ENCODE peak calls at places on chromosomes 1 and 21, in five cellular contexts. D is activated CD4-positive, alpha-beta T cell treated with anti-CD3 and anti-CD28 coated beads, Interleukin-2, amount 50 U/mL, for 1 hour; B is HTR-8/SVneo; F is effector memory CD8-positive, alpha-beta T cell; X is GM03348. O is an unnamed sample.

GRCh38 chr1:233443040-233443439 is 115.5 kb downstream of the MAP3K21 start:
- DNase-seq in D (no peak), B (no peak), F (no peak), X (no peak), O (no peak)

GRCh38 chr1:239155466-239155865 is 230.9 kb upstream of the CHRM3 start:
- DNase-seq in B (no peak), D (no peak), F (no peak), X (no peak), O (no peak)

GRCh38 chr1:79082233-79082632 is 75.7 kb upstream of the ADGRL4 start:
- DNase-seq in X (no peak), D (no peak), F (no peak), B (no peak), O (no peak)

GRCh38 chr1:230713915-230714764 is at the start of gene AGT:
- DNase-seq in F (no peak), X (peak; percentile 88), D (no peak), B (peak; percentile 26), O (peak; percentile 92)

GRCh38 chr1:33719771-33720670 is 143.9 kb upstream of the HMGB4 start:
- DNase-seq in X (no peak), F (no peak), B (no peak), D (no peak), O (no peak)

GRCh38 chr1:61851849-61852692 is 109.8 kb downstream of the PATJ start:
- DNase-seq in B (peak; percentile 19), D (no peak), F (peak; percentile 14), X (peak; percentile 61), O (peak; percentile 45)

GRCh38 chr1:228396770-228397453 is 9.7 kb downstream of the TRIM11 start:
- DNase-seq in D (no peak), F (no peak), X (no peak), B (no peak), O (no peak)

GRCh38 chr21:40254540-40255455 is 387.6 kb downstream of the PCP4 start:
- DNase-seq in D (no peak), F (no peak), B (no peak), X (no peak), O (no peak)

GRCh38 chr1:208204779-208205178 is 39.4 kb downstream of the PLXNA2 start:
- DNase-seq in D (no peak), B (no peak), F (no peak), X (no peak), O (no peak)

GRCh38 chr1:58155418-58156123 is 391.0 kb downstream of the OMA1 start:
- DNase-seq in X (no peak), F (no peak), D (no peak), B (no peak), O (no peak)

GRCh38 chr21:43278359-43278758 is 109.6 kb downstream of the CRYAA start:
- DNase-seq in X (no peak), B (no peak), F (no peak), D (no peak), O (no peak)

GRCh38 chr1:159937014-159937750 is 8.2 kb downstream of the IGSF9 start:
- DNase-seq in X (no peak), D (no peak), B (no peak), F (no peak), O (no peak)

GRCh38 chr21:40512590-40512989 is 334.4 kb downstream of the DSCAM start:
- DNase-seq in D (no peak), X (no peak), B (no peak), F (no peak), O (no peak)

GRCh38 chr1:203287109-203287893 is 18.0 kb upstream of the BTG2 start:
- DNase-seq in B (no peak), F (peak; percentile 71), D (peak; percentile 73), X (no peak), O (no peak)

GRCh38 chr1:8571200-8571984 is 246.0 kb downstream of the RERE start:
- DNase-seq in X (peak; percentile 41), F (no peak), D (no peak), B (no peak), O (peak; percentile 31)

GRCh38 chr1:116095027-116095426 is 16.2 kb upstream of the MAB21L3 start:
- DNase-seq in F (no peak), B (no peak), D (no peak), X (no peak), O (no peak)

GRCh38 chr1:161736332-161736969 is 13.1 kb upstream of the DUSP12 start:
- DNase-seq in X (no peak), F (no peak), D (no peak), B (no peak), O (no peak)

GRCh38 chr21:45095505-45095904 is 21.1 kb downstream of the ADARB1 start:
- DNase-seq in X (no peak), B (no peak), D (no peak), F (no peak), O (no peak)

GRCh38 chr1:42142894-42143675 is 10.1 kb upstream of the GUCA2B start:
- DNase-seq in X (no peak), D (no peak), B (no peak), F (no peak), O (peak; percentile 4)

GRCh38 chr1:221509575-221510360 is 232.1 kb downstream of the DUSP10 start:
- DNase-seq in D (no peak), X (no peak), F (no peak), B (no peak), O (no peak)

GRCh38 chr1:67013573-67013972 is 40.4 kb downstream of the SLC35D1 start:
- DNase-seq in B (peak; percentile 11), X (no peak), F (no peak), D (no peak), O (no peak)

GRCh38 chr1:42860339-42861013 is 14.1 kb downstream of the ZNF691 start:
- DNase-seq in D (no peak), F (no peak), B (no peak), X (no peak), O (no peak)

GRCh38 chr1:31302749-31303441 is 6.1 kb downstream of the ZCCHC17 start:
- DNase-seq in X (no peak), D (no peak), B (no peak), F (no peak), O (no peak)

GRCh38 chr1:58713841-58714240 is 14.0 kb upstream of the MYSM1 start:
- DNase-seq in X (no peak), B (no peak), D (no peak), F (no peak), O (no peak)

GRCh38 chr1:169122976-169123375 is 16.5 kb downstream of the ATP1B1 start:
- DNase-seq in D (no peak), B (no peak), X (no peak), F (no peak), O (no peak)

GRCh38 chr1:19220080-19220846 is 10.2 kb upstream of the UBR4 start:
- DNase-seq in B (no peak), X (no peak), F (no peak), D (no peak), O (no peak)

GRCh38 chr1:167928457-167928852 is 8.0 kb upstream of the DCAF6 start:
- DNase-seq in D (no peak), X (no peak), F (no peak), B (no peak), O (no peak)

GRCh38 chr1:3604468-3604974 is 6.8 kb downstream of the MEGF6 start:
- DNase-seq in B (no peak), X (no peak), D (no peak), F (no peak), O (no peak)

GRCh38 chr1:181140891-181141290 is 52.4 kb downstream of the IER5 start:
- DNase-seq in B (no peak), F (no peak), X (no peak), D (no peak), O (no peak)

GRCh38 chr1:40770296-40771070 is 13.1 kb upstream of the KCNQ4 start:
- DNase-seq in X (no peak), F (no peak), B (no peak), D (no peak), O (no peak)

GRCh38 chr1:206664740-206665139 is 20.0 kb upstream of the MAPKAPK2 start:
- DNase-seq in F (no peak), X (no peak), B (no peak), D (no peak), O (no peak)

GRCh38 chr1:28173151-28173979 is 3.1 kb downstream of the PTAFR start:
- DNase-seq in F (no peak), B (no peak), D (no peak), X (no peak), O (no peak)

GRCh38 chr1:70084314-70084915 is 121.0 kb downstream of the LRRC40 start:
- DNase-seq in F (no peak), X (no peak), B (no peak), D (no peak), O (no peak)

GRCh38 chr1:208028526-208028925 is 117.6 kb upstream of the CD34 start:
- DNase-seq in X (no peak), F (no peak), D (no peak), B (no peak), O (no peak)

GRCh38 chr1:50333595-50333974 is 89.7 kb downstream of the DMRTA2 start:
- DNase-seq in X (peak; percentile 88), D (peak; percentile 30), B (no peak), F (peak; percentile 21), O (peak; percentile 84)

GRCh38 chr1:42340093-42340492 is 5.1 kb upstream of the FOXJ3 start:
- DNase-seq in X (no peak), B (no peak), F (no peak), D (no peak), O (no peak)